ENCODE peak calls at places on chromosomes 12 and 14, in five cellular contexts. F is NCI-H1930; M is Panc1; J is activated CD4-positive, alpha-beta T cell treated with anti-CD3 and anti-CD28 coated beads, Interleukin-2, amount 50 U/mL, for 4 hours; K is A549. N is an unnamed sample.
A peak's percentile ranks its signal among the peaks of the same experiment; 100 is the strongest.

GRCh38 chr14:43901950-43902349 is 605.1 kb downstream of the FSCB start:
- DNase-seq in F (no peak), M (no peak), J (no peak), K (no peak), N (no peak)

GRCh38 chr14:99605299-99605961 is 1.4 kb upstream of the CCDC85C start:
- DNase-seq in F (peak; percentile 58), M (no peak), J (peak; percentile 81), K (peak; percentile 51), N (peak; percentile 44)

GRCh38 chr12:57242329-57242690 is 8.7 kb downstream of the STAC3 start:
- DNase-seq in F (no peak), M (no peak), J (no peak), K (no peak), N (peak; percentile 67)

GRCh38 chr12:13799574-13799973 is 181.8 kb downstream of the GRIN2B start:
- DNase-seq in F (no peak), M (no peak), J (no peak), K (no peak), N (no peak)

GRCh38 chr12:116389326-116389725 is 111.8 kb upstream of the MED13L start:
- DNase-seq in F (no peak), M (no peak), J (no peak), K (no peak), N (no peak)

GRCh38 chr14:67738740-67739504 is 37.2 kb downstream of the RDH12 start:
- DNase-seq in F (no peak), M (no peak), J (peak; percentile 11), K (peak; percentile 93), N (peak; percentile 89)

GRCh38 chr12:93245543-93245942 is 132.2 kb upstream of the NUDT4 start:
- DNase-seq in F (no peak), M (no peak), J (no peak), K (no peak), N (no peak)

GRCh38 chr12:26606911-26607310 is 226.1 kb downstream of the ITPR2 start:
- DNase-seq in F (no peak), M (no peak), J (no peak), K (no peak), N (no peak)

GRCh38 chr14:52119030-52119429 is 50.2 kb upstream of the NID2 start:
- DNase-seq in F (no peak), M (no peak), J (no peak), K (no peak), N (no peak)

GRCh38 chr12:90262261-90262660 is 553.6 kb upstream of the ATP2B1 start:
- DNase-seq in F (no peak), M (no peak), J (no peak), K (peak; percentile 27), N (no peak)

GRCh38 chr12:131242741-131243496 is 289.2 kb downstream of the ADGRD1 start:
- DNase-seq in F (no peak), M (no peak), J (no peak), K (peak; percentile 94), N (no peak)

GRCh38 chr12:112741106-112741505 is 50.4 kb upstream of the RPH3A start:
- DNase-seq in F (no peak), M (no peak), J (no peak), K (no peak), N (no peak)

GRCh38 chr14:32408018-32408417 is 78.9 kb downstream of the AKAP6 start:
- DNase-seq in F (no peak), M (no peak), J (no peak), K (no peak), N (peak; percentile 28)

GRCh38 chr12:89370850-89371249 is 18.5 kb upstream of the DUSP6 start:
- DNase-seq in F (no peak), M (no peak), J (no peak), K (no peak), N (no peak)

GRCh38 chr12:2481346-2481745 is 313.4 kb upstream of the FKBP4 start:
- DNase-seq in F (no peak), M (no peak), J (no peak), K (no peak), N (no peak)

GRCh38 chr12:132559652-132560420 is 50.5 kb downstream of the LRCOL1 start:
- DNase-seq in F (peak; percentile 43), M (no peak), J (no peak), K (peak; percentile 53), N (no peak)

GRCh38 chr12:114774181-114774580 is 90.2 kb upstream of the TBX3 start:
- DNase-seq in F (no peak), M (no peak), J (no peak), K (peak; percentile 74), N (no peak)

GRCh38 chr12:107884769-107885694 is 110.5 kb downstream of the ASCL4 start:
- DNase-seq in F (peak; percentile 28), M (no peak), J (peak; percentile 5), K (peak; percentile 61), N (no peak)

GRCh38 chr14:78790262-78790661 is 620.1 kb downstream of the NRXN3 start:
- DNase-seq in F (no peak), M (no peak), J (no peak), K (peak; percentile 4), N (no peak)

GRCh38 chr12:3168775-3169221 is 91.6 kb downstream of the TSPAN9 start:
- DNase-seq in F (no peak), M (peak; percentile 22), J (no peak), K (peak; percentile 88), N (no peak)

N was measured in tibial artery.